ENCODE peak calls at places on chromosomes 12 and 14, in eight cellular contexts. T is HCT116, B is neural progenitor cell, W is GM23338, S is PC-3, Z is hepatocyte, X is MM.1S, L is SK-N-SH. O is an unnamed sample. For H3K27me3, the result is how much of the 10 kb centered on the place peaks cover.

GRCh38 chr12:117684471-117684870 is 284.3 kb downstream of the KSR2 start:
- DNase-seq in W (no peak), B (no peak), Z (no peak), T (no peak), S (no peak), L (no peak), X (no peak), O (no peak)

GRCh38 chr14:66405158-66405557 is 81.0 kb upstream of the CCDC196 start:
- DNase-seq in T (no peak), X (no peak), W (peak), B (peak), Z (peak), L (no peak), S (peak), O (peak)

GRCh38 chr14:58298880-58299664 is 717 bp downstream of the ARID4A start:
- DNase-seq in S (no peak), B (peak), W (peak), X (peak), T (no peak), Z (peak), L (peak), O (peak)

GRCh38 chr14:30982583-30982982 is 42.9 kb upstream of the AP4S1 start:
- DNase-seq in X (no peak), S (no peak), Z (no peak), B (no peak), W (no peak), L (no peak), T (no peak), O (no peak)

GRCh38 chr12:72432037-72432604 is 160.0 kb downstream of the TRHDE start:
- DNase-seq in Z (peak), X (no peak), T (no peak), W (no peak), B (no peak), S (no peak), L (no peak), O (no peak)

GRCh38 chr12:107319536-107320030 is 226.2 kb upstream of the CRY1 start:
- DNase-seq in Z (peak), L (peak), S (no peak), X (no peak), W (no peak), B (peak), T (no peak), O (peak)

GRCh38 chr12:121038861-121039654 is at the start of gene OASL:
- DNase-seq in S (peak), T (no peak), Z (peak), W (no peak), L (peak), X (peak), B (no peak), O (peak)

GRCh38 chr14:93967637-93968250 is 8.6 kb downstream of the ASB2 start:
- DNase-seq in B (no peak), Z (no peak), S (no peak), T (no peak), L (no peak), W (no peak), X (no peak), O (no peak)

GRCh38 chr14:35147186-35147585 is 24.8 kb downstream of the PRORP start:
- DNase-seq in B (no peak), Z (no peak), T (no peak), W (no peak), L (no peak), X (no peak), S (no peak), O (no peak)
- H3K27me3 ChIP-seq in B (under half), Z (under half), T (under half), W (under half), L (under half), X (under half), S (under half), O (under half)

DNA sequence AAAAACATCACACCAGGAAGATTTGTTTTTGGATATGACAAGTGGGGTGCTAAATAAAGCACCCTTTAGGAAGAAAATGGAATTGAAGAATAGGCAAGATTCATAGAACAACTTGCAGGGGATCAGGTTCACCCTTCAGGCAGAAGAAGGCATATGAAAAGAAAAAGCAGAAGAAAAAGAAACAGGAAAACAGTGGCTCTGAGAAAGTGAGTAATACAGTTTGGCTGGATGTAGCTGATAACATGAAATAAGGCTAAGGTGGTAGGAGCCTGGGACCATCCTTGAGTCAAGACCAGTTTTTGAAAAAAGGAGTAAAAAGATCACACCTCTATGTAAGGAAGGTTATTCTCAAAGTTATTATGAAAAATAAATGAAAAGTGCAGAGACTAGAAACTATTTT is 42.4 kb downstream of the TRIP11 start:
- DNase-seq in Z (no peak), S (no peak), T (no peak), L (no peak), B (no peak), X (no peak), W (no peak), O (peak)
- TF ChIP-seq EZH2phosphoT487 in Z (no peak), S (no peak), T (no peak), L (no peak), B (no peak), X (no peak), W (no peak), O (no peak)

DNA sequence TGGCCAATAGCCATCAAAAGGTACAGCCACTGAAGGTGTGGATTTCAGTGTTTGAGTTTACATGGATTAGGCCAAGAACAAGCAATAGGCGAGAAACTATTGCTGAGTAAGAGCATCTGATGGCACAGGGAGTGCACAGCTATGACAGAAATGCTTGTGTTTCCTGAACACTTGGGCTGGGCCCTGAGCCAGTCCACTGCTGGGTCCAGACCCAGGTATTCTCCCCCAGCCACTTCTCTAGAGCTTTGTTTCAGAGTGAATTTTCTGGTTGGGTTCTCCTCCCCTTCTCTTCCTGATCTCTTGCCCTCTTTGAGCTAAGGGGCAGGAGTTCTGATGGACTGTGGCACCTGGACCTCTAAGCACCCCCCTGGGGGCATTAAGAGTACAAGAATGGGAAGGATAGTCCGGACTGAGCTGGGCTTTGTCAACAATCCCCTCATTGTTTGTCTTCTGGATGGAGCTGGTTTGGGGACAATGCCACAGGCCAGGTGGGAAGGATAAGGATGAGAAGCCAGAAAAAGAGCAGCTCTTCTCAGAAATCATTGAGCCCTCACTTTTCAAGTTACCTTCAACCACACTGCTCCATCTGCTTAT is 8.3 kb downstream of the HOXC5 start:
- DNase-seq in S (no peak), Z (no peak), B (peak), X (no peak), L (no peak), T (no peak), W (no peak), O (no peak)
- H3K27me3 ChIP-seq in S (under half), Z (half or more), B (half or more), X (half or more), L (under half), T (under half), W (half or more), O (under half)

DNA sequence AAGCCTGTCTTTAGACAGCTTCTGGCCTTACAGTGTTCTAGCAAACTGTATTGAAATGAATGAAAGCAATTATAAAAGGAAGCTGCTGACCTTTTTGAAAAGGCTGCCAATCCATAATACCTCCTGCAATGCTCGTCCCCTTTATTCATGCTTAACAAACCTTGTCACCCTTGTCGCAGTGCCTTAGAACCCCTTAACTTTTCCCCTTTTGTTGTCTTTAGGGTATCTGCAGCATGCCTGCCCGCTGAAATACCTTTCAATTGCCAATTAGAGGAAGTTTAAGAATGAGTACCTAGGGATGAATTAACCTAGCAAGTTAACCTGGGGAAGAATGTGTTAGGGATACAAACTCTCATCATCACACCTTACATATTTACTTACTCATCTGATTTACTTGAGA is 731.1 kb downstream of the RERGL start:
- DNase-seq in X (no peak), L (no peak), B (peak), W (peak), T (no peak), Z (no peak), S (no peak), O (no peak)
- TF ChIP-seq EZH2phosphoT487 in X (no peak), L (no peak), B (peak), W (no peak), T (no peak), Z (no peak), S (no peak), O (no peak)

GRCh38 chr12:123085730-123086487 is 65.0 kb downstream of the PITPNM2 start:
- DNase-seq in T (peak), B (no peak), W (no peak), S (peak), L (peak), X (no peak), Z (no peak), O (peak)
- H3K27me3 ChIP-seq in T (under half), B (under half), W (under half), S (under half), L (under half), X (under half), Z (under half), O (under half)

DNA sequence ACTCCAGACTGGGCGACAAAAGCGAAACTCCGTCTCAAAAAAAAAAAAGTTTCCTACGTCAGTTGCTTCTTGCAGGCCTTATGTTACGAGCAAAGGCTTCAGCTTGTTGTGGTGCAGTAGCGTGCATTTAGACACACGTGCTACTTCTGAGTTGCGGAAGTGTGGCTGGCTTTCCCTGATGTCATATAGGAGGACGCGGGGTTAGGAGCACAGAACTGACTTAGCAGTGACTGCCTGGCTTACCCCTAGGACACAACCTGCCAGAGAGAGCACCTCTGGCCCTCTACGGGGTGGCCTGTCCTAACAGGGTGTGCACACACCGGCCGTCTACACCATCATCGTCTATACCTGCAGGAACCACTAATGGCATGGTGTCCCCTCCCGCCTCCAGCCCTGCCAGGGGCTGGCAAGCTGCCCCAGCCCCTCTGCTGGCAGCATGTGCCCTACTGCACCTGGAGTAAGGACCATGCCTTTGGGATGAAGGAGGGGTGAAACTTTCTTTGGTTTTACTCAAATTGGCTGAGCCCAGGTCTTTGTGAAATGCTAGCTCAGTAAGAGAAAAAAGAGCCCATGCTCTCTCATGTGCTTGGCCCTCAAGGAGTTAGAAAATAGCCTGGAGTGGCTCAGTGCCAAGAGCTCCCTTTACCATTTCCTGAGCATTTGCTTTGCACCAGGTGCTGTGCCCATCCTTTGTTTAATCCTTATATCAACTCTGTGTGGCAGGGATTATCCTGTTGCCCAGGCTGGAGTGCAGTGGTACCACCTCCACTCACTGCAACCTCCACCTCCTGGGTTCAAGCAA is 1.7 kb upstream of the GPR68 start:
- DNase-seq in W (no peak), Z (no peak), L (no peak), X (peak), B (no peak), S (no peak), T (no peak), O (no peak)
- TF ChIP-seq EZH2phosphoT487 in W (no peak), Z (no peak), L (no peak), X (no peak), B (no peak), S (no peak), T (no peak), O (no peak)

GRCh38 chr14:69992564-69992963 is 113.3 kb downstream of the SMOC1 start:
- DNase-seq in L (no peak), Z (no peak), W (no peak), S (no peak), B (no peak), T (no peak), X (no peak), O (no peak)

GRCh38 chr14:69991422-69991821 is 112.2 kb downstream of the SMOC1 start:
- DNase-seq in B (no peak), L (no peak), Z (no peak), T (no peak), X (no peak), S (no peak), W (no peak), O (no peak)

GRCh38 chr14:69989622-69990021 is 110.4 kb downstream of the SMOC1 start:
- DNase-seq in X (no peak), T (no peak), W (no peak), L (no peak), B (no peak), Z (no peak), S (no peak), O (no peak)

GRCh38 chr14:69988979-69989378 is 109.8 kb downstream of the SMOC1 start:
- DNase-seq in X (no peak), B (no peak), L (no peak), S (no peak), Z (no peak), T (no peak), W (no peak), O (no peak)

GRCh38 chr14:69990319-69990718 is 111.1 kb downstream of the SMOC1 start:
- DNase-seq in S (no peak), L (no peak), Z (no peak), T (no peak), W (no peak), B (no peak), X (no peak), O (no peak)
- H3K27me3 ChIP-seq in S (half or more), L (under half), Z (under half), T (half or more), W (under half), B (under half), X (under half), O (under half)

O was measured in GM23248.